ENCODE peak calls at places on chromosome 15, in four cellular contexts. S is CD8-positive, alpha-beta T cell; V is epithelial cell of esophagus; U is fibroblast of lung. J is an unnamed sample.

GRCh38 chr15:64586974-64587373 is 126.6 kb downstream of the ZNF609 start:
- DNase-seq in V (no peak), S (no peak), U (no peak), J (no peak)

GRCh38 chr15:76197703-76198455 is 113.4 kb downstream of the ETFA start:
- DNase-seq in U (no peak), V (peak), S (no peak), J (peak)

GRCh38 chr15:82871577-82872484 is 62.4 kb downstream of the WHAMM start:
- DNase-seq in U (no peak), V (no peak), S (no peak), J (no peak)

GRCh38 chr15:80779658-80780415 is 667 bp downstream of the CEMIP start:
- DNase-seq in S (no peak), U (peak), V (peak), J (peak)

GRCh38 chr15:62940359-62940754 is 102.2 kb upstream of the TPM1 start:
- DNase-seq in V (no peak), S (no peak), U (no peak), J (no peak)

GRCh38 chr15:85024003-85024402 is 42.3 kb downstream of the PDE8A start:
- DNase-seq in S (no peak), U (no peak), V (no peak), J (no peak)

GRCh38 chr15:44595656-44596510 is 58.9 kb downstream of the EIF3J start:
- DNase-seq in U (no peak), S (no peak), V (no peak), J (no peak)

GRCh38 chr15:59819047-59819446 is 129.9 kb upstream of the BNIP2 start:
- DNase-seq in S (no peak), V (no peak), U (no peak), J (no peak)

GRCh38 chr15:77538011-77538410 is 94.7 kb downstream of the LINGO1 start:
- DNase-seq in S (no peak), V (no peak), U (no peak), J (no peak)

GRCh38 chr15:51223771-51224229 is 114.6 kb downstream of the CYP19A1 start:
- DNase-seq in U (peak), V (peak), S (no peak), J (peak)

GRCh38 chr15:80989110-80989517 is 505 bp downstream of the MESD start:
- DNase-seq in V (no peak), S (no peak), U (no peak), J (no peak)

GRCh38 chr15:68986292-68986691 is 28.2 kb upstream of the NOX5 start:
- DNase-seq in S (no peak), U (no peak), V (no peak), J (no peak)

GRCh38 chr15:48411971-48412591 is 80.9 kb downstream of the DUT start:
- DNase-seq in S (no peak), U (no peak), V (no peak), J (no peak)

GRCh38 chr15:67064607-67065530 is 533 bp upstream of the SMAD3 start:
- DNase-seq in S (no peak), V (no peak), U (no peak), J (no peak)

GRCh38 chr15:50116477-50116876 is 2.6 kb downstream of the ATP8B4 start:
- DNase-seq in U (peak), V (peak), S (no peak), J (peak)

GRCh38 chr15:22902046-22902445 is 63.6 kb downstream of the NIPA2 start:
- DNase-seq in S (no peak), V (no peak), U (no peak), J (no peak)

GRCh38 chr15:61809216-61809615 is 251.0 kb downstream of the VPS13C start:
- DNase-seq in S (no peak), V (no peak), U (no peak), J (no peak)

GRCh38 chr15:37764733-37765191 is 169.7 kb upstream of the TMCO5A start:
- DNase-seq in V (peak), U (peak), S (no peak), J (peak)

GRCh38 chr15:44157679-44158078 is 37.4 kb downstream of the FRMD5 start:
- DNase-seq in U (peak), V (peak), S (no peak), J (peak)

GRCh38 chr15:85037617-85038016 is 56.0 kb downstream of the PDE8A start:
- DNase-seq in U (no peak), V (no peak), S (no peak), J (no peak)

GRCh38 chr15:39357478-39358268 is 223.2 kb upstream of the THBS1 start:
- DNase-seq in S (no peak), V (peak), U (no peak), J (no peak)

GRCh38 chr15:84855032-84855645 is 29.3 kb upstream of the SLC28A1 start:
- DNase-seq in V (no peak), S (no peak), U (no peak), J (no peak)

GRCh38 chr15:31254431-31255175 is 72.0 kb upstream of the KLF13 start:
- DNase-seq in V (no peak), S (no peak), U (peak), J (no peak)

GRCh38 chr15:39874890-39875549 is 45.0 kb downstream of the GPR176 start:
- DNase-seq in V (peak), S (no peak), U (peak), J (peak)

GRCh38 chr15:82106671-82107070 is 60.9 kb upstream of the MEX3B start:
- DNase-seq in V (peak), S (no peak), U (no peak), J (peak)

GRCh38 chr15:66097151-66098018 is 156.2 kb downstream of the MEGF11 start:
- DNase-seq in U (no peak), S (no peak), V (no peak), J (no peak)

GRCh38 chr15:39581501-39582285 is 814 bp downstream of the THBS1 start:
- DNase-seq in S (no peak), U (peak), V (peak), J (peak)

GRCh38 chr15:59555696-59556095 is 55.9 kb upstream of the GCNT3 start:
- DNase-seq in S (no peak), V (peak), U (peak), J (peak)

GRCh38 chr15:39100106-39100505 is 480.8 kb upstream of the THBS1 start:
- DNase-seq in V (no peak), U (peak), S (no peak), J (no peak)

GRCh38 chr15:52706091-52706490 is 26.9 kb upstream of the ATOSA start:
- DNase-seq in V (no peak), U (peak), S (no peak), J (peak)

DNA sequence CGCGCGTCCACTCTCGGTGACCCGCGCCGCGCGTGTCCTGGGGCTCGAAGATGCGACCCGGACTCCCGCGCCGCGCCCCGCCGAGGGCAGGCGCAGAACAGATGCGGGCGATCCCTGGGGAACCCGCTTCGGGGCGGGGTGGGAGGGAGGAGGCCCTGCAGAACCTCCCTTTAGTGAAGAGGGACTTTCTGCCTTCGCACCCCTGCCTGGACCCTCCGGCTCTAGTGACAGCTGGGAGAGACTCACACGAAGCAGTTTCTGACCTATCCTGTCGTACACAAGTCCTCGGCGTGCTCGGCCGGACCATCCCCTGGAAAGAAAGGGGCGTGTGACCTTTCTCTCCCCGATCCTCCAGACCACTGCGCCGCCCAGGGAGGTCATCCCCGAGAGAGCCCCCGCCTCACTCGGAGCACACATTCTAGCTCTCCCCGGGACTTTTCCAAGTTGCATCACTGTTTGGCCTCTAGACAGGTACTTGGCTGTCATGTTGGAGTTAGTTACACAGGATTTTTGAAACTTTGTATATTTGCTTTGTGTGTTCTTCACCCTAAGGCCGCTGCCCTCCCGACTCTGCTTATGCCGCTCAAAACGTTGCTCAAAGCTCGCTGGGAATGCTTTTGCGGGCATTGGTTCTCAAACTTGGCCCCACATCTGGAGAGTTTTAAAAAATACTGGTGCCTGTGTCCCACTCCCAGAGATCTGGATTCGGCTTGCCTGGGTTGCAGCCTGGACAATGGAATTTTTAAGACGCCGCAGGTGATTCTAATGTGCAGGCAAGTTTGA is 581 bp downstream of the CGNL1 start:
- DNase-seq in U (no peak), S (no peak), V (peak), J (peak)
- H3K4me3 ChIP-seq in U (peak), S (no peak), V (peak), J (peak)

GRCh38 chr15:28033443-28033842 is 65.7 kb downstream of the OCA2 start:
- DNase-seq in V (no peak), S (no peak), U (no peak), J (no peak)
- H3K4me3 ChIP-seq in V (no peak), S (no peak), U (no peak), J (no peak)

GRCh38 chr15:72196409-72197044 is 1.1 kb downstream of the GRAMD2A start:
- DNase-seq in U (no peak), S (no peak), V (peak), J (peak)
- H3K4me3 ChIP-seq in U (no peak), S (no peak), V (peak), J (peak)

GRCh38 chr15:29116970-29117700 is 152.5 kb downstream of the NSMCE3 start:
- DNase-seq in V (no peak), U (no peak), S (no peak), J (no peak)

GRCh38 chr15:29117778-29118177 is 151.8 kb downstream of the NSMCE3 start:
- DNase-seq in S (no peak), V (no peak), U (no peak), J (no peak)

GRCh38 chr15:29114277-29115092 is 155.1 kb downstream of the NSMCE3 start:
- DNase-seq in V (no peak), U (no peak), S (no peak), J (no peak)

GRCh38 chr15:29113336-29114276 is 156.0 kb downstream of the NSMCE3 start:
- DNase-seq in V (no peak), U (no peak), S (no peak), J (no peak)

DNA sequence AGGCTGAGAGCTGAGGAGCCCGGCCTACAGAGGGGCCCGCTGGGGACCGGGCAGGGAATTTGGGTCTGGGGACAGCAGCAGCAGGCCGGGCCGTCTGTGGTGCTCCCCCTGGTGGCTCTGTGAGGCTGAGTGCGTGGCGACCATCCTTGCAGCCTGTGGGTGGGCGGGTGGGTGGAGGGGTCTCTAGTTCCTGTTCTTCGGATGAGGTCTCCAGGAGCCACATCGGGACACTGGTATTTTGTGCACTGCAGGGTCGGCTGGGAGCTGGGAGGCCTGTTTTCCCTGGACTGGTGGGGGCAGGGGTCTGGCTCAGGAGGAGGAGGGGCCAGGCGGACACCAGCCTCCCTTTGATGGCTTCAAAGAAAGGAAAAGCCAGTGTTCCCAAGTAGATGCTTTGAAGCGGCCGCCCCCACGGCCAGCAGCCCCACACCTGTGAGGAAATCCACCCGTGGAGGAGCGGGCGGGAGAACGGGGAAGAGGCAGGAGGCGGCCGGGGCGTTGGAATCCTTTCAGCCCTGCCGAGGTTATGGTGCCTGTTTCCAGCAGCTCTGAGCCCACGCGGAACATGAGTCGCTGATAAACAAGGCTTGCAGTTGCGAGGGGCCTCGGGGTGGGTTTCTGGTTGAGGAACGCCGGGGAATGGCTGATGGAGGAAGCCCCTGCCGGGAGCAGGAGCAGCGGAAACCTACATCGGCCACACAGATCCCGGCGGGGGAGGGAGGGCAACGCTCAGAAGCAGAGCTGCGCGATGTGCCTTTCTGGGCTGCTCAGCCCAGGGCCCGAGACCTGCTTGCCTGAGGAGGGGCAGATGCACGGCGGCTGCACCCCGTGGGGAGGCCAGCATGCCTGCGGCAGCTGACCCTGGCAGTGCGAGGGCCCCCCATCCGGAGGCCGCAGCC is 154.3 kb downstream of the NSMCE3 start:
- DNase-seq in U (peak), S (no peak), V (no peak), J (no peak)
- H3K4me3 ChIP-seq in U (no peak), S (peak), V (no peak), J (no peak)

GRCh38 chr15:99059010-99059981 is 45.6 kb upstream of the SYNM start:
- DNase-seq in U (peak), S (peak), V (peak), J (peak)
- H3K4me3 ChIP-seq in U (peak), S (peak), V (peak), J (peak)

DNA sequence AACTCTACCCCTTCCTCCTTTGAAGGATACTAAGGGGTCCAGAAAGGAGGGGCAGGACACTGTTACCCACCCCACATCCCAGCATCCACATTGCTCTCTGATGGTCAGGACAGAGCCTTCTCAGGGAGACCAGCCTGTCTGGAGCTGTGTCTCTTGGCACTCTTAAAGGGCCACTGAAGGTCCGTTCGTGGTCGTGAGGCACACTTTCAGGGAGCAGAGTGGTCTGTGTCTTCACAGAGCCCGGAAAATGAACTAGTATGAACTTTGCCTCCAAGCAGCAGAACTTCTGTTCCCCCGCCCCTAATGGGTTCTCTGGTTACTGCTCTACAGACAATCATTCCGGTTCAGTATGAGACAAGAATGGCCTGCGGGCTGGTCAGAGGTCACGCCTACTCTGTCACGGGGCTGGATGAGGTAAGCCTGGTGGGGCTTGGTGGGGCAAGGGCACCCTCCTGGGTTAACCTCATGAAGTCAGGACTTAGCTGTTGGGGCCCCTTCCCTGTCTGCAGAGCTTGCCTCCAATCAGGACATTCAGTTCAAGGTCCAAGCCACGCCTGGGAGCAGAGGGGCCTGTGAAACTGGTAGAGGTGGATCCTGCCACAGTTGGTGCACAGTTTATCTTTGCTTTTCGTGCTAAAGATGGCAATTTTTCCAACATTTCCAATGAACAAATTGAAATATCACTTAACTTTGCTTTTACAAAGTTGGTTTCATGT is 33.2 kb downstream of the CAPN3 start:
- DNase-seq in U (no peak), S (no peak), V (no peak), J (no peak)
- H3K4me3 ChIP-seq in U (no peak), S (no peak), V (no peak), J (no peak)

GRCh38 chr15:92608866-92609700 is 46.5 kb downstream of the FAM174B start:
- DNase-seq in V (no peak), U (no peak), S (no peak), J (no peak)

GRCh38 chr15:92603743-92604470 is 51.7 kb downstream of the FAM174B start:
- DNase-seq in U (peak), S (no peak), V (peak), J (peak)

GRCh38 chr15:92605225-92605944 is 50.2 kb downstream of the FAM174B start:
- DNase-seq in S (no peak), V (no peak), U (no peak), J (no peak)

GRCh38 chr15:92603278-92603677 is 52.3 kb downstream of the FAM174B start:
- DNase-seq in U (no peak), S (no peak), V (no peak), J (no peak)

DNA sequence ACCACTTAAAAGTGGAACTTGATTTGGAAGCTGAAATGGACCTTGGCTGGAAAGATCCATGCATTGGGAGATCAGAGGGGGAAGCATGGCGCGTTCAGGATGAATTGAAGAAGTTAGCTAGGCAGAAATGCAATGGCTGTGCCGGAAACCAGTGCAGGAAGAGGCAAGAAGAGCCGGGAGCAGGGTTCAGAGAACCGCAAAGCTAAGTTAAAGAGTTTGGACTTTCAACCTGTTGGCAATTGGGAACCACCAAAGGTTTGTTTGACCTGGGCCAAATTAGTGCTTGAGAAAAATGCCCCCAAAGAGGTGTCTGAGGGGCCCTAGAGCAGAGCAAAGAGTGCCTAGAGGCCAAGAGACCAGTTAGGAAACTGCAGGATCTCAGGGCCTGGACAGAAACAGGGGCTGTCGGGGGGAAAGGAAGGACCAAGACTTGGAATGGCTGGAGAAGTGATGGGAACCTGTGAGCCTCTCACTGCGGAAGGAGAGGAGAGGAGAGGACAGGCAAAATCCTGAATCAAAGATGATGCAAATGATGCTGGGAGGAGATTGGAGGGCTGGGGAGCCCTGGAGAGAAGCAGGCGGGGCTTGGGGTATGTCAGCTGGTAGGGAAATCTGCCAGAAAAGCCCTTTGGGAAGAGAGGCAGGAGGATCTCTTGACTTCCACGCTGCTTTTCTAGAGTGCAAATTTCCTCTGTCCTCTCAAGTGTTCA is 49.3 kb downstream of the FAM174B start:
- DNase-seq in S (no peak), V (no peak), U (no peak), J (no peak)
- H3K4me3 ChIP-seq in S (no peak), V (no peak), U (no peak), J (no peak)

GRCh38 chr15:25251700-25252390 is 187.0 kb downstream of the UBE3A start:
- DNase-seq in U (no peak), S (no peak), V (no peak), J (no peak)
- H3K4me3 ChIP-seq in U (no peak), S (no peak), V (no peak), J (no peak)

J was measured in bronchial epithelial cell.